ENCODE peak calls at places on chromosomes 11 and 22, in nine cellular contexts. N is NCI-H1092 treated with DMSO at 0.1 percent for 48 hours; A is bronchial epithelial cell; Q is Kasumi-1; Z is A549; M is pancreas; E is endothelial cell; B is ascending aorta; G is stimulated activated CD8-positive, alpha-beta memory T cell treated with anti-CD3 and anti-CD28 coated beads, Interleukin-7, amount 100 ng/mL, for 1 hour. W is an unnamed sample.
A peak's percentile ranks its signal among the peaks of the same experiment; 100 is the strongest.

GRCh38 chr11:43955381-43956118 is 13.1 kb downstream of the C11orf96 start:
- DNase-seq in E (no peak), Q (no peak), N (no peak), M (no peak), G (no peak), B (peak; percentile 65), A (no peak), Z (no peak), W (no peak)

GRCh38 chr11:12786891-12787290 is 112.7 kb downstream of the TEAD1 start:
- DNase-seq in Z (no peak), N (no peak), Q (no peak), M (no peak), A (no peak), E (no peak), B (no peak), G (no peak), W (no peak)

GRCh38 chr11:129224538-129224937 is 32.4 kb upstream of the ARHGAP32 start:
- DNase-seq in G (no peak), E (no peak), Q (no peak), N (no peak), M (no peak), A (peak; percentile 15), B (no peak), Z (no peak), W (no peak)

GRCh38 chr11:93843906-93844305 is 6.5 kb downstream of the VSTM5 start:
- DNase-seq in B (no peak), A (peak; percentile 61), E (no peak), G (no peak), Q (no peak), M (no peak), N (no peak), Z (no peak), W (no peak)

GRCh38 chr22:23553922-23554870 is 25.9 kb downstream of the IGLL1 start:
- DNase-seq in N (no peak), A (no peak), Q (no peak), E (no peak), Z (no peak), G (no peak), B (no peak), M (no peak), W (no peak)

GRCh38 chr11:117610045-117610444 is 187.0 kb downstream of the DSCAML1 start:
- DNase-seq in G (no peak), M (no peak), E (no peak), B (no peak), A (peak; percentile 61), N (no peak), Q (no peak), Z (peak; percentile 20), W (no peak)

GRCh38 chr11:103959279-103959930 is 77.0 kb upstream of the DDI1 start:
- DNase-seq in Q (peak; percentile 28), G (no peak), N (no peak), A (no peak), B (no peak), M (no peak), Z (peak; percentile 39), E (no peak), W (no peak)

GRCh38 chr11:73184953-73185671 is 33.0 kb upstream of the P2RY2 start:
- DNase-seq in Z (peak; percentile 76), M (peak; percentile 83), B (peak; percentile 83), Q (peak; percentile 85), E (peak; percentile 75), G (no peak), N (peak; percentile 68), A (peak; percentile 86), W (no peak)

GRCh38 chr11:95674669-95675358 is 114.8 kb downstream of the FAM76B start:
- DNase-seq in M (no peak), N (no peak), G (no peak), Z (no peak), B (no peak), E (no peak), A (no peak), Q (no peak), W (no peak)

GRCh38 chr11:15967166-15967565 is 389.2 kb downstream of the SOX6 start:
- DNase-seq in G (no peak), Q (no peak), Z (peak; percentile 80), M (no peak), N (no peak), A (peak; percentile 93), B (no peak), E (no peak), W (peak; percentile 55)